ENCODE peak calls at places on chromosomes 13 and 19, in six cellular contexts. H is right lobe of liver; L is CD8-positive, alpha-beta T cell; M is A549; Y is GM23338; X is cardiac muscle cell. F is an unnamed sample. For H3K4me1, the result is how much of the 10 kb centered on the place peaks cover.

GRCh38 chr19:18589380-18590272 is 1.0 kb downstream of the REX1BD start:
- DNase-seq in M (peak), H (peak), X (peak), L (peak), Y (peak), F (peak)

GRCh38 chr13:92265408-92265807 is 867.0 kb downstream of the GPC5 start:
- DNase-seq in X (no peak), H (no peak), L (no peak), Y (no peak), M (no peak), F (no peak)

GRCh38 chr19:14061081-14061749 is 661 bp downstream of the PALM3 start:
- DNase-seq in Y (no peak), X (no peak), H (peak), M (no peak), L (no peak), F (no peak)

GRCh38 chr13:45527699-45528462 is 63.1 kb downstream of the COG3 start:
- DNase-seq in M (no peak), L (no peak), X (no peak), H (no peak), Y (no peak), F (no peak)

GRCh38 chr19:45601115-45601514 is 897 bp downstream of the GPR4 start:
- DNase-seq in Y (no peak), X (no peak), L (no peak), M (no peak), H (no peak), F (no peak)

GRCh38 chr19:29308977-29309520 is 96.1 kb upstream of the UQCRFS1 start:
- DNase-seq in M (no peak), L (no peak), Y (peak), X (no peak), H (no peak), F (no peak)

GRCh38 chr13:21137696-21138095 is 38.7 kb downstream of the SKA3 start:
- DNase-seq in Y (no peak), H (no peak), M (no peak), L (no peak), X (no peak), F (no peak)

GRCh38 chr19:35879770-35880317 is 11.5 kb downstream of the APLP1 start:
- DNase-seq in Y (peak), H (peak), X (peak), M (peak), L (peak), F (peak)

GRCh38 chr19:55036058-55036457 is 2.0 kb downstream of the GP6 start:
- DNase-seq in M (no peak), Y (no peak), L (no peak), X (no peak), H (no peak), F (no peak)

GRCh38 chr19:7506385-7507328 is 9.2 kb upstream of the ZNF358 start:
- DNase-seq in L (no peak), H (peak), Y (peak), M (peak), X (peak), F (no peak)

GRCh38 chr13:24150613-24151012 is 9.9 kb upstream of the SPATA13 start:
- DNase-seq in M (no peak), X (no peak), H (no peak), L (no peak), Y (no peak), F (no peak)

GRCh38 chr19:480016-480855 is 16.1 kb upstream of the MADCAM1 start:
- DNase-seq in X (peak), H (peak), Y (peak), L (peak), M (peak), F (peak)

DNA sequence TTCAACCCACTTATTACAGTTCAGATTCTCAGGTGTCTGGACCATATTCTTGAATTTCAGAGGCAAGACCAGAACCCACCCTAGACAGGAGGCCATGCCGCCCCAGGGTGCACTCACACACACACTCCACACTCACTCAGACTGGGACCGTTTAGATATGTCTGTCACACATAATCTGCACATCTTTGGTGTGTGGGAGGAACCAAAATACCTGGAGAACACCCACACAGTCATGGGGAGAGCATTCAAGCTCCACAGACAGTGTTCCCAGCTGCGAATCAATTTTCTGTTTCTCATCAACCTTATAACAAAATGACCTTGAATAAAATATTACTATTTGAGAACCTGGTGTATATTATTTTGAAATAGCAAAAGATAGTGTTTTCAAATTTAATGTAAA is 2353.0 kb downstream of the PCDH9 start:
- DNase-seq in X (no peak), H (no peak), L (no peak), Y (no peak), M (no peak), F (no peak)
- H3K27ac ChIP-seq in X (no peak), H (no peak), L (no peak), Y (no peak), M (no peak), F (no peak)

GRCh38 chr19:46950526-46951235 is 69.0 kb upstream of the NPAS1 start:
- DNase-seq in Y (no peak), L (no peak), X (no peak), M (no peak), H (no peak), F (no peak)

GRCh38 chr19:46951236-46951986 is 68.2 kb upstream of the NPAS1 start:
- DNase-seq in M (peak), X (no peak), L (no peak), H (no peak), Y (no peak), F (no peak)

GRCh38 chr19:46953955-46954501 is 65.6 kb upstream of the NPAS1 start:
- DNase-seq in M (no peak), L (no peak), H (no peak), X (no peak), Y (no peak), F (no peak)

GRCh38 chr19:46954502-46955004 is 65.1 kb upstream of the NPAS1 start:
- DNase-seq in L (no peak), X (no peak), Y (no peak), H (no peak), M (no peak), F (peak)

GRCh38 chr19:46952874-46953273 is 66.8 kb upstream of the NPAS1 start:
- DNase-seq in X (no peak), H (no peak), Y (no peak), L (no peak), M (no peak), F (no peak)
- H3K4me1 ChIP-seq in X (under half), H (under half), Y (under half), L (under half), M (half or more), F (half or more)

DNA sequence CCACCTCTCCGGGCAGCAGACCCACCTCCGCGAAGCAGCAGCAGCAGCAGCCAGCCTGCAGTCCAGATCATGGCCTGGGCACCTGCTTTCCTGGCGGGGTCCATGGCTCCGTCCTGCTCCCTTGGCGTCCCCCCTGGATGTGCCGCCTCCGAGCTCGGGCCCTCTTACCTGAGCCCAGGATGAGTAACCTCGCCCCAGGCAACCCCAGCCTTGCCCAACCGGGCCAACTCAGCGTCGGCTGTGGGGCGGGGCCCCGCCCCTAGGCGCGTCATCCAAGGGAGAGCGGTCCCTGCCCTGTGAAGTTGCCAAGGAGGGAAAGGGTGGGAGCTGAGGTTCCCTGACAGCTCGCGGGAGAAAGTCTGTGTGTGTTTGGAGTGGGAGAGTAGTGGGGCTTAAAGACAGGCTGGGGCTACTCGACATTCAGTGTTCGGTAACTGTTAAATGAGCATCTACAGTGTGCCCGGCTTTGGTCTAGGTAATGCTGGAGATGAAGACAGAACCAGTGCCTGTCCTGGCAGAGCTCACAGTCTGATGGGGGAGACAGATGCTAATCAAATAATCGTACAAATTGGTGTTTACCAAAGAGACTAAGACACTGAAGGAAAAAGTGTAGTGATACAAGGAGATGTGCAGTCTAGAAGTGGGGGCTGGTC is at the start of gene LYPD3:
- DNase-seq in X (no peak), L (peak), H (no peak), M (no peak), Y (peak), F (no peak)
- H3K4me3 ChIP-seq in X (peak), L (peak), H (no peak), M (peak), Y (peak), F (peak)

GRCh38 chr19:49443366-49444099 is 2.2 kb upstream of the SLC17A7 start:
- DNase-seq in L (peak), M (peak), X (peak), H (peak), Y (peak), F (peak)
- H3K27ac ChIP-seq in L (peak), M (peak), X (peak), H (peak), Y (peak), F (peak)

DNA sequence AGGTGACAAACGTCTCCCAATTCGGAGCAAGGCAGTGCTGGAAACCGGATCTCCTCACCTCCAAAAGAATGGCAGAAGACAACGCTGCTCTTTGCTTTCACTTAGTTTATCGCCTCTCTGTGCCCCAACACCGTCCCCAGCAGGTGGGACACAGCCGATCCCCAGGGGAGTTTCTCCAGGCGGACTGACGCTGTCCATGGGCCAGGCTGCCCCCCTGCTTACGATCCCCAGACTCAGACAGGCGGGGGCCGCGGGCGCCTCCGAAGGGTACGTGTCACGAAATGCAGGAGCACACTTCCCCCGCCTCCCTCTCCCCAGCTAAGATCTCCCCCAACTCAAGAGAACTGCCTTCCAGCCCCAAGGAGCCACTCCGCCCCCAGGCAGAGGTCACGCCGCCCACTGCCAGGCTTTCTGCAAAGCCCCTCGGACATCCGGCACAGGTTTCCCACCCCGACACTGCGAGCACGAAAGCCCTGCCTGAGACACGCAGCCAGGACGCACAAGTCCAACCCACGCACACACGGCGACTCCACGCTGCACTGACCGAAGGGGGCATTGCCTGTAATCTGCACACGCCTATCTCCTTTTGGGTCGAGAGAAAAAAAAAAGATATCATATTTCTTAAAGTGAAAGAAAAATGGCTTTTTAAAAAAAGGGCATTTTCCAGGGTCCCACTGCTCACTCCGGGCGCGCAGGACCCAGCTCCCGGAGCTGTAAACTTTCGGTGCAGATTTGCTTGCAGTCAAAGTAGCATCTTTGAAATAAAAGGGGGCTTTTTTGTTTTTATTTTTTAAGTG is 1.9 kb downstream of the SPRY2 start:
- DNase-seq in X (peak), H (peak), L (peak), Y (peak), M (no peak), F (no peak)
- H3K4me1 ChIP-seq in X (under half), H (under half), L (under half), Y (under half), M (under half), F (under half)

GRCh38 chr13:27791901-27792392 is 336 bp upstream of the GSX1 start:
- DNase-seq in L (no peak), Y (no peak), M (no peak), H (no peak), X (no peak), F (no peak)
- H3K4me3 ChIP-seq in L (peak), Y (peak), M (no peak), H (no peak), X (no peak), F (peak)

DNA sequence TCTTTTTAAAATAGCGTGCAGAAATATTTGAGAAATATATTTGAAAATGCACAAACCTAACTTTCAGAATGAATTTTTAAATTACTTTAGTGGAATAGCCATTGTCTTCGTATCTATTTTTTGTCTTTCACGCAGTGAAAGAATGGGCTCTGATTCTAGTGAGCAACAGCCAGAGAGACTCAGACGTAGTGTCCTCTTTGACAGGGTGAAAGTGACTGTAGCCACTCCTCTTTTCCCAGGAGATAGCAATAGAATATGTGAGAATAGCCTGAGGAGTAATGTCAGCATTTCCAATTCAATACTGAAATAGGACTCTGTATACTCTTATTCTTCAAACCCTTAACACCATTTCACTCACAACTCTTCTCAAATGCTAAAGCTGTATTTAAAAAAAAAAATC is 625.9 kb upstream of the SLITRK6 start:
- DNase-seq in Y (peak), H (no peak), M (no peak), X (peak), L (no peak), F (no peak)
- H3K27ac ChIP-seq in Y (no peak), H (no peak), M (no peak), X (no peak), L (no peak), F (no peak)

GRCh38 chr19:3099347-3100145 is 5.4 kb downstream of the GNA11 start:
- DNase-seq in M (no peak), H (no peak), Y (no peak), L (no peak), X (no peak), F (no peak)

GRCh38 chr19:3104708-3104983 is 10.5 kb downstream of the GNA11 start:
- DNase-seq in H (no peak), L (no peak), X (no peak), M (no peak), Y (no peak), F (no peak)

GRCh38 chr19:3100331-3100730 is 6.2 kb downstream of the GNA11 start:
- DNase-seq in Y (no peak), L (no peak), M (no peak), X (no peak), H (no peak), F (no peak)

GRCh38 chr19:3100747-3101730 is 6.9 kb downstream of the GNA11 start:
- DNase-seq in H (no peak), M (no peak), X (no peak), Y (no peak), L (no peak), F (no peak)

GRCh38 chr19:3102239-3103140 is 8.3 kb downstream of the GNA11 start:
- DNase-seq in H (no peak), M (no peak), X (no peak), Y (no peak), L (no peak), F (no peak)
- H3K4me1 ChIP-seq in H (under half), M (under half), X (under half), Y (under half), L (under half), F (under half)

GRCh38 chr19:39507715-39508364 is 7.1 kb upstream of the SELENOV start:
- DNase-seq in X (no peak), H (no peak), L (no peak), M (no peak), Y (no peak), F (no peak)
- H3K4me3 ChIP-seq in X (peak), H (no peak), L (peak), M (peak), Y (peak), F (peak)

F was measured in CD4-positive, alpha-beta memory T cell.